ENCODE peak calls at places on chromosomes 1 and 21, in six cellular contexts. U is Caki2, A is NCI-H748 treated with DMSO at 0.1 percent for 48 hours, H is iPS-NIHi11, R is Calu3, N is ureter. S is an unnamed sample.
A peak's percentile ranks its signal among the peaks of the same experiment; 100 is the strongest.

GRCh38 chr1:180785306-180785705 is 127.4 kb upstream of the KIAA1614 start:
- DNase-seq in H (no peak), N (no peak), R (no peak), U (no peak), A (no peak), S (no peak)

GRCh38 chr1:98323906-98324358 is 337.6 kb upstream of the SNX7 start:
- DNase-seq in R (peak; percentile 82), A (no peak), N (peak; percentile 62), H (peak; percentile 26), U (peak; percentile 84), S (peak; percentile 97)

GRCh38 chr21:29215709-29216108 is 83.0 kb upstream of the BACH1 start:
- DNase-seq in N (no peak), U (no peak), R (no peak), H (no peak), A (no peak), S (no peak)

GRCh38 chr1:19696820-19697219 is 32.1 kb downstream of the HTR6 start:
- DNase-seq in R (no peak), A (no peak), N (no peak), H (no peak), U (no peak), S (no peak)

GRCh38 chr1:108819878-108820277 is 37.0 kb downstream of the AKNAD1 start:
- DNase-seq in R (no peak), U (no peak), N (no peak), H (no peak), A (no peak), S (no peak)

GRCh38 chr21:25385912-25386474 is 221.3 kb downstream of the MRPL39 start:
- DNase-seq in A (peak; percentile 88), R (peak; percentile 19), H (peak; percentile 67), U (peak; percentile 42), N (no peak), S (peak; percentile 72)

GRCh38 chr1:67850611-67851075 is 17.4 kb upstream of the GNG12 start:
- DNase-seq in H (peak; percentile 14), A (no peak), R (peak; percentile 88), N (peak; percentile 48), U (peak; percentile 85), S (peak; percentile 90)

GRCh38 chr21:45122432-45123132 is 48.2 kb downstream of the ADARB1 start:
- DNase-seq in R (no peak), U (no peak), A (no peak), H (no peak), N (no peak), S (no peak)

GRCh38 chr1:24216254-24216653 is 29.2 kb upstream of the IFNLR1 start:
- DNase-seq in N (no peak), U (peak; percentile 31), H (no peak), A (no peak), R (no peak), S (peak; percentile 60)

GRCh38 chr1:7050751-7051665 is 265.8 kb downstream of the CAMTA1 start:
- DNase-seq in H (no peak), N (no peak), U (no peak), R (no peak), A (no peak), S (no peak)

GRCh38 chr1:77350012-77350411 is 68.2 kb downstream of the AK5 start:
- DNase-seq in A (no peak), U (no peak), N (no peak), R (no peak), H (no peak), S (no peak)

GRCh38 chr1:51336004-51336403 is 5.6 kb upstream of the TTC39A start:
- DNase-seq in U (no peak), A (no peak), R (peak; percentile 53), N (no peak), H (no peak), S (no peak)